ENCODE peak calls at places on chromosomes 13 and 19, in six cellular contexts. W, V, T, J, M and Y are unnamed samples.

GRCh38 chr13:20191902-20192469 is 752 bp downstream of the GJB2 start:
- DNase-seq in M (no peak), J (no peak), W (no peak), V (no peak), T (no peak), Y (peak)

GRCh38 chr19:49064768-49065611 is at the start of gene NTF4:
- DNase-seq in M (no peak), T (peak), W (peak), V (no peak), J (peak), Y (peak)

GRCh38 chr13:48542138-48542537 is 9.3 kb upstream of the RCBTB2 start:
- DNase-seq in J (no peak), W (no peak), M (no peak), T (no peak), V (no peak), Y (no peak)

GRCh38 chr13:32962342-32962741 is 53.9 kb upstream of the KL start:
- DNase-seq in J (no peak), T (no peak), W (no peak), V (no peak), M (no peak), Y (no peak)

GRCh38 chr19:814108-815078 is 7.4 kb downstream of the PLPPR3 start:
- DNase-seq in J (no peak), T (peak), M (no peak), W (no peak), V (no peak), Y (no peak)

GRCh38 chr13:109272595-109273325 is 513.6 kb downstream of the IRS2 start:
- DNase-seq in T (no peak), J (no peak), W (no peak), M (no peak), V (no peak), Y (peak)

GRCh38 chr13:91154553-91154952 is 192.9 kb upstream of the MIR17HG start:
- DNase-seq in J (no peak), T (no peak), V (no peak), W (no peak), M (no peak), Y (no peak)

GRCh38 chr13:60671386-60671785 is 274.4 kb downstream of the TDRD3 start:
- DNase-seq in W (no peak), T (no peak), J (no peak), M (no peak), V (no peak), Y (no peak)

GRCh38 chr19:10390652-10391286 is 10.4 kb upstream of the TYK2 start:
- DNase-seq in V (no peak), M (no peak), W (peak), T (peak), J (peak), Y (peak)

GRCh38 chr19:8196271-8196908 is 12.8 kb upstream of the CERS4 start:
- DNase-seq in V (no peak), M (peak), T (no peak), W (no peak), J (no peak), Y (no peak)

GRCh38 chr19:50300814-50301606 is 28.2 kb downstream of the KCNC3 start:
- DNase-seq in W (no peak), M (no peak), T (no peak), J (peak), V (no peak), Y (peak)

GRCh38 chr13:38872693-38873092 is 117.9 kb downstream of the STOML3 start:
- DNase-seq in V (peak), T (peak), W (peak), J (peak), M (no peak), Y (peak)

GRCh38 chr13:36352350-36352749 is 6.2 kb upstream of the SPART start:
- DNase-seq in V (no peak), J (no peak), W (no peak), T (no peak), M (no peak), Y (no peak)

GRCh38 chr19:14440049-14440448 is 6.9 kb downstream of the PKN1 start:
- DNase-seq in M (peak), W (peak), J (no peak), T (no peak), V (no peak), Y (no peak)

GRCh38 chr13:27194895-27195764 is 23.5 kb upstream of the USP12 start:
- DNase-seq in T (no peak), M (no peak), V (no peak), J (no peak), W (peak), Y (peak)

GRCh38 chr19:15905026-15905425 is 7.2 kb upstream of the CYP4F2 start:
- DNase-seq in M (no peak), J (no peak), T (no peak), W (no peak), V (no peak), Y (no peak)
- TF ChIP-seq CHD2 in M (no peak), J (no peak), T (no peak), W (no peak), V (no peak), Y (no peak)

GRCh38 chr13:76438050-76438449 is 448.2 kb downstream of the KCTD12 start:
- DNase-seq in T (no peak), V (no peak), J (no peak), W (no peak), M (no peak), Y (no peak)
- TF ChIP-seq CHD2 in T (no peak), V (no peak), J (no peak), W (no peak), M (no peak), Y (no peak)

GRCh38 chr13:96036515-96036914 is 16.7 kb downstream of the UGGT2 start:
- DNase-seq in J (no peak), V (no peak), W (no peak), M (no peak), T (no peak), Y (no peak)

GRCh38 chr13:96033220-96034015 is 19.8 kb downstream of the UGGT2 start:
- DNase-seq in M (no peak), V (no peak), J (no peak), W (no peak), T (no peak), Y (no peak)

GRCh38 chr13:96029002-96029401 is 24.2 kb downstream of the UGGT2 start:
- DNase-seq in T (no peak), J (no peak), M (no peak), V (no peak), W (no peak), Y (no peak)

GRCh38 chr13:96032717-96033116 is 20.5 kb downstream of the UGGT2 start:
- DNase-seq in W (no peak), M (no peak), T (no peak), J (no peak), V (no peak), Y (no peak)

GRCh38 chr13:96034662-96035061 is 18.5 kb downstream of the UGGT2 start:
- DNase-seq in J (no peak), T (no peak), W (no peak), V (no peak), M (no peak), Y (no peak)
- TF ChIP-seq CHD2 in J (no peak), T (no peak), W (no peak), V (no peak), M (no peak), Y (no peak)

DNA sequence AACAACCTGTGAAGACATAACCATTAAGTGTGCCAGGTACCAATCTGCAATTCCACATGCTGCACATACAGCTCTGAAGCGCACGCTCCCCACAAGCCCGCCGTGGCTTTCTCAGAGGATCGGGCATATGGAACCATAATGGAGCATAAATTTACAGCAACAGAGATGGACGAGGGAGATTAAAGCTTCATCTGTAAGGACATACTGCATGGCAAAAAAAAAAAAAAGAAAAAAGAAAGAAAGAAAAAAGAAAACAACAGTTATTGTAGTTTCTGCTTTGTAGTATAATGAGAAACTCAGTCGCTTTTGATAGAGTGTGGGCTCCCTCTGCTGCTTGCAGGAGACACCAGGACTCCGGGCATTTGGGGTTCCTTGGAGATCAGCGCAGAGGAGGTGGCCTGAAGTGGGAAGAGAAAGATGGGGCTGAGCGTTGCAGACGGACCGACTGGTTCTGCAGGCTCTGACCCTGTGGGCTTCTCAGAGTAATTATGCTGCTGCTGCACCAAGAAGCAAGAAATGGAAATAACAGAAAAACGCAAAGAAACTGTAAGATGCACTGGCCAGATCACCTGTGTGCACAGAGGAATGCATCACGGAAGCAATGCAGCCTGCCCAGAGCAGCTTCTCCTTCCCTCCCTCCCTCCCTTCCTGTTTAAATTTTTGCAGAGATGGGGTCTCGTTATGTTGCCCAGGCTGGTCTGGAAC is 10.8 kb upstream of the PDCD5 start:
- DNase-seq in T (peak), J (peak), V (no peak), W (peak), M (no peak), Y (peak)
- TF ChIP-seq CHD2 in T (no peak), J (no peak), V (no peak), W (no peak), M (no peak), Y (no peak)

DNA sequence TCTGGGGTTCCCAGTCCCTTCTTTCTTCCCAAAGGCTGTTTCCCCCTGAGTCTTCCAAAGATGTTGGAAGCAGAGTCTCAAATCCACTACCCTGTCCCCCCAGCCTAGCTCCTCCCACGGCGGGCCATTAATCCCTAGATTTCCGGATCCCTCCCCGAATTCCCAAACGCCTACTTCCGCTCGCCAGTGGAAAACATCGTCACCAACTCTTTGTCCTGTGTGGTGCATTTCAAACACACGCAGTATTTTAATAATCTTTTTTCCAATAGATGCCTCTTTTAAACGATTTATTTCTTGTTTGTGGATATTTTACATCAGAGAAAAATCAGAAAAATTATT is 610 bp downstream of the ZNF791 start:
- DNase-seq in W (peak), M (no peak), T (peak), V (no peak), J (peak), Y (peak)
- TF ChIP-seq CHD2 in W (no peak), M (no peak), T (no peak), V (no peak), J (no peak), Y (no peak)

DNA sequence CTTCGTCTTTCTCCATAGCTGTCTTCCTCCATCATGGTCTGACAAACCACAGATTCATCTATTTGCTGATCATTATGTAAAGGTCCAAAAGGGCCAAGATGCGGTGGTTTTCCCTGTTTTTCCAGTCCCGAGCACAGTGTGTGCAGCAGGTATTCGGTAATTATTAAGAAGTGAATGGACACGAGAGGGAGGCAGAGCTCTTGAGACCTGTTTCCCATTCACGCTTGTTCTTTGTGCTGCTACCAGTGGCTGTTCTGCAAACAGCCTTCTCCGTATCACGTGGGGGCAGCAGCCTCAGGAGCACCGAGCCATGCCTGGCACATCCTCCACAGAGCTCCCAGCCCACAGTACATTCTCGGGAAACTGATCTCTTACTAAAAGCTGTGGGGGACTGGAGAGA is 50.3 kb downstream of the CCDC70 start:
- DNase-seq in W (no peak), V (no peak), J (no peak), T (no peak), M (no peak), Y (no peak)
- TF ChIP-seq CHD2 in W (no peak), V (no peak), J (no peak), T (no peak), M (no peak), Y (no peak)

GRCh38 chr19:3366104-3366760 is at the start of gene NFIC:
- DNase-seq in V (no peak), W (peak), M (no peak), J (no peak), T (peak), Y (no peak)

GRCh38 chr19:3368848-3369336 is 2.5 kb downstream of the NFIC start:
- DNase-seq in W (no peak), V (no peak), J (no peak), M (no peak), T (no peak), Y (no peak)

GRCh38 chr19:3368441-3368795 is 2.0 kb downstream of the NFIC start:
- DNase-seq in W (peak), V (no peak), T (no peak), J (no peak), M (no peak), Y (no peak)

GRCh38 chr19:3366761-3367571 is 583 bp downstream of the NFIC start:
- DNase-seq in W (peak), V (no peak), J (no peak), M (no peak), T (peak), Y (no peak)

DNA sequence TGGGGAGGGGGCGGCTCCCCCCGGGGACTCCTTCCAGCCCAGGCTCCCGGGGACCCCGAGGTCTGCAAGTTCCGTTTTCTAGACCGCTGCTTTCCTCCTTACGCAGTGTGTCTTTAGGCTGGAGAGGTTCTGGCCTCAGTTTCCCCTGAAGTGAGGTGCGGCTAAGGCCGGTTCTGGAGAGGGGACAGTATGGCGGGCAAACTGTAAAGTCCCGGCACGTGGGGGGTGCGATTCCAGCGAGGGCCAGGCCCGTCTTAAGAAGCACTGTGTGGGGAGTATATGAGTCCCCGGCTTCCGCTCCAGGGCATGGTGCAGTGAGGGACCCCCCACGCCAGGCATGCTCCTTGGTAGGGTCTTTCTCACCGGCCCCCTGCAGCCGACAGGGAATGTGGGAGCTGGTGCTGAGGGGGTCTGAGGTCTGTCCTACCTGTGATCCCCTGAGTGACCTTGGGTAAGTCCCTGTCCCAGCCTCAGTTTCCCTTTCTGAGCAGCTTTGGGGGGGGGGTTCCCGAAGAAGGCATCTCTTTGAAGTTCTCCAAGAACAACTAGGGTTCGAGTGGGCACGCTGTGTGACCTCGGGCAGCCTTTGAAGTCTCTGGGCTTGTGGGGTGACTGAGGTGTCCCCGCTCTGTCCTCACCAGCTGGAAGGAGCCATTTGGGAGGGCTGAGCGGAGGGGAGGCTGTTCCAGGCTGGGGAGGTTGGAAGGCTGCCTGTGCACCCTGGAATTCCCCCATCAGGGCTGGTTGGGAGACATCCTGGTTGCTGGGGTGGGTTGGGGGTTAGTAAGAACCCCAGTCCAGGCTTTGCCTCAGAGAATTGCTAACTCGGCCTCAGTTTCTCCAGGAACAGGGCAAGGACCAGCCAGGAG is 1.4 kb downstream of the NFIC start:
- DNase-seq in T (peak), M (no peak), V (no peak), W (no peak), J (no peak), Y (no peak)
- TF ChIP-seq CHD2 in T (no peak), M (no peak), V (no peak), W (no peak), J (no peak), Y (no peak)

DNA sequence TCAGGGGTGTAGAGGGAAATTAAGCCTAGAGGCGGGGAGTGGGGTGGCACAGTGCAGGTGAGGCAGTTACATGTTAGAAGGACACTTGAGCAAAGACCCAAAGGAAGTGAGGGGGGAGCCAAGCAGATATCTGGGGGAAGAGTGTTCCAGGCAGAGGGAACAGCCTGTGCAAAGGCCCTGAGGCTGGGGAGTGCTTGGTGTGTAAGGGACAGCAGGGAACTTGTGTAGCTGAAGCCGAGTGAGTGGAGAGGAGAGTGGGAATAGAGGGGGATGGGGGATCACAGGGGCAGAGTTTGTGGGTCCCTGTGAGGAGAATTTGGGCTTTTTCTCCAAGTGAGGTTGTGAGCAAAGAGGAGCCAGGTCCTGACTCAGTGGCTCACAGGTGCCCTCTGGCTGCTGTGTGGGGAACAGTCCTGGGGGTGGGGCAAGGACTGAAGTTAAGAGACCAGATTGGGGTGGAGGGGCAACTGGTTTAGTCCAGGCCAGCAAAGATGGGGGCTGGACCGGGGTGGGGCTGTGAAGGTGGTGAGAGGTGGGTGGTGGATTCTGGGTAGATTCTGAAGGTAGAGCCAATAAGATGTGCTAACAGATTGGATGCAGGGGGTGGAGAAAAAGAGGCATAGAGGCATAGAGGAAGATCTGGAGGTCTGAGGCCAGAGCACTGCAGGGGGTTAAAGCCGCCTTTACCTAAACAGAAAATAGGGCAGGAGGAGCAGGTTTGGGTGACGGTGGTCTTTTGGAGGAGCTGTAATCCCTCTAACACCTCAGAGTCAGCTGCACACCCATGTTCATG is 75.3 kb downstream of the CACNA1A start:
- DNase-seq in M (no peak), V (no peak), T (peak), W (peak), J (peak), Y (peak)
- TF ChIP-seq CHD2 in M (no peak), V (no peak), T (no peak), W (no peak), J (no peak), Y (no peak)

GRCh38 chr13:42046448-42046847 is 2.0 kb upstream of the DGKH start:
- DNase-seq in T (no peak), V (no peak), W (no peak), J (no peak), M (no peak), Y (no peak)

GRCh38 chr13:42047561-42048322 is 706 bp upstream of the DGKH start:
- DNase-seq in J (no peak), V (no peak), M (peak), W (peak), T (peak), Y (peak)

GRCh38 chr13:42049454-42049780 is 969 bp downstream of the DGKH start:
- DNase-seq in J (no peak), M (peak), W (no peak), T (no peak), V (no peak), Y (no peak)

GRCh38 chr13:42048323-42048624 is 174 bp upstream of the DGKH start:
- DNase-seq in T (no peak), V (no peak), J (no peak), M (no peak), W (no peak), Y (no peak)

GRCh38 chr13:42048625-42049453 is at the start of gene DGKH:
- DNase-seq in M (no peak), V (no peak), J (no peak), W (peak), T (peak), Y (peak)
- TF ChIP-seq CHD2 in M (no peak), V (no peak), J (no peak), W (no peak), T (no peak), Y (no peak)

GRCh38 chr13:103328899-103329298 is 262.7 kb upstream of the SLC10A2 start:
- DNase-seq in W (no peak), J (no peak), M (no peak), T (no peak), V (no peak), Y (no peak)
- TF ChIP-seq CHD2 in W (no peak), J (no peak), M (no peak), T (no peak), V (no peak), Y (no peak)